ENCODE peak calls at places on chromosomes 1 and 21, in five cellular contexts. I is sigmoid colon, P is MG63, U is endothelial cell of umbilical vein, O is gastrocnemius medialis. N is an unnamed sample.
A peak's percentile ranks its signal among the peaks of the same experiment; 100 is the strongest.

GRCh38 chr1:42552636-42553035 is 89.5 kb downstream of the CCDC30 start:
- DNase-seq in I (no peak), P (no peak), U (no peak), O (no peak), N (no peak)

GRCh38 chr21:35226302-35226701 is 177.2 kb upstream of the RUNX1 start:
- DNase-seq in I (no peak), P (peak; percentile 61), U (peak; percentile 13), O (peak; percentile 91), N (peak; percentile 78)

GRCh38 chr1:241614572-241614971 is 25.6 kb downstream of the CHML start:
- DNase-seq in I (no peak), P (no peak), U (no peak), O (no peak), N (no peak)

GRCh38 chr1:209513226-209513625 is 70.3 kb upstream of the CAMK1G start:
- DNase-seq in I (no peak), P (no peak), U (peak; percentile 16), O (no peak), N (peak; percentile 85)

GRCh38 chr1:206872139-206872538 is 6.7 kb downstream of the IL20 start:
- DNase-seq in I (no peak), P (no peak), U (no peak), O (no peak), N (no peak)

GRCh38 chr1:63713627-63714481 is 60.0 kb upstream of the ROR1 start:
- DNase-seq in I (peak; percentile 58), P (peak; percentile 91), U (no peak), O (no peak), N (peak; percentile 87)

GRCh38 chr1:198788561-198789064 is 149.8 kb downstream of the PTPRC start:
- DNase-seq in I (no peak), P (no peak), U (peak; percentile 66), O (no peak), N (peak; percentile 29)

GRCh38 chr1:61050541-61051454 is 31.6 kb upstream of the NFIA start:
- DNase-seq in I (peak; percentile 82), P (no peak), U (peak; percentile 40), O (no peak), N (peak; percentile 27)

GRCh38 chr1:193458628-193459027 is 272.2 kb upstream of the B3GALT2 start:
- DNase-seq in I (no peak), P (no peak), U (no peak), O (no peak), N (no peak)

GRCh38 chr1:5459839-5460238 is 532.4 kb downstream of the NPHP4 start:
- DNase-seq in I (no peak), P (no peak), U (no peak), O (no peak), N (no peak)

GRCh38 chr1:64484651-64485050 is 14.7 kb downstream of the CACHD1 start:
- DNase-seq in I (no peak), P (peak; percentile 73), U (peak; percentile 82), O (no peak), N (peak; percentile 96)

GRCh38 chr1:215600258-215600792 is 33.2 kb downstream of the KCTD3 start:
- DNase-seq in I (no peak), P (no peak), U (no peak), O (no peak), N (no peak)

GRCh38 chr1:209825591-209826433 is 2.0 kb upstream of the UTP25 start:
- DNase-seq in I (no peak), P (no peak), U (no peak), O (no peak), N (peak; percentile 96)

GRCh38 chr1:231743966-231744365 is 117.4 kb downstream of the DISC1 start:
- DNase-seq in I (no peak), P (no peak), U (no peak), O (no peak), N (peak; percentile 40)

GRCh38 chr1:29889776-29890175 is 653.5 kb downstream of the PTPRU start:
- DNase-seq in I (no peak), P (no peak), U (no peak), O (no peak), N (no peak)

GRCh38 chr1:81706650-81707435 is 93.9 kb upstream of the ADGRL2 start:
- DNase-seq in I (no peak), P (no peak), U (peak; percentile 84), O (no peak), N (peak; percentile 77)

GRCh38 chr1:22437573-22437972 is 14.1 kb upstream of the ZBTB40 start:
- DNase-seq in I (no peak), P (no peak), U (no peak), O (no peak), N (no peak)

GRCh38 chr1:5345556-5345955 is 646.7 kb downstream of the NPHP4 start:
- DNase-seq in I (peak; percentile 53), P (no peak), U (no peak), O (no peak), N (no peak)

GRCh38 chr1:212281589-212281988 is 3.6 kb upstream of the PPP2R5A start:
- DNase-seq in I (no peak), P (no peak), U (no peak), O (no peak), N (no peak)

GRCh38 chr1:12597792-12598191 is 20.2 kb downstream of the DHRS3 start:
- DNase-seq in I (peak; percentile 84), P (no peak), U (no peak), O (peak; percentile 71), N (peak; percentile 58)

GRCh38 chr1:172321429-172321828 is 99.1 kb upstream of the C1orf105 start:
- DNase-seq in I (no peak), P (peak; percentile 49), U (peak; percentile 58), O (no peak), N (peak; percentile 31)

GRCh38 chr1:185929759-185930158 is 195.6 kb downstream of the HMCN1 start:
- DNase-seq in I (no peak), P (no peak), U (peak; percentile 68), O (no peak), N (no peak)

GRCh38 chr1:226332947-226333346 is 24.0 kb upstream of the LIN9 start:
- DNase-seq in I (no peak), P (no peak), U (no peak), O (no peak), N (no peak)

GRCh38 chr1:178011101-178011828 is 41.4 kb upstream of the SEC16B start:
- DNase-seq in I (no peak), P (peak; percentile 90), U (peak; percentile 83), O (peak; percentile 55), N (peak; percentile 90)

GRCh38 chr1:1373493-1374067 is 1.4 kb downstream of the AURKAIP1 start:
- DNase-seq in I (no peak), P (no peak), U (no peak), O (no peak), N (no peak)

GRCh38 chr21:25818156-25818950 is 83.6 kb downstream of the GABPA start:
- DNase-seq in I (no peak), P (no peak), U (no peak), O (no peak), N (no peak)

GRCh38 chr1:245207056-245207638 is 52.4 kb downstream of the KIF26B start:
- DNase-seq in I (no peak), P (no peak), U (no peak), O (no peak), N (no peak)

GRCh38 chr1:45979074-45979777 is 153.2 kb downstream of the PIK3R3 start:
- DNase-seq in I (no peak), P (no peak), U (peak; percentile 69), O (no peak), N (peak; percentile 50)

GRCh38 chr1:173269490-173270230 is 62.5 kb upstream of the TNFSF4 start:
- DNase-seq in I (no peak), P (peak; percentile 54), U (peak; percentile 45), O (no peak), N (peak; percentile 100)

GRCh38 chr1:50658421-50659076 is 235.3 kb upstream of the DMRTA2 start:
- DNase-seq in I (no peak), P (no peak), U (no peak), O (no peak), N (no peak)

GRCh38 chr1:195097316-195097715 is 1510.9 kb downstream of the KCNT2 start:
- DNase-seq in I (no peak), P (no peak), U (no peak), O (no peak), N (peak; percentile 77)

DNA sequence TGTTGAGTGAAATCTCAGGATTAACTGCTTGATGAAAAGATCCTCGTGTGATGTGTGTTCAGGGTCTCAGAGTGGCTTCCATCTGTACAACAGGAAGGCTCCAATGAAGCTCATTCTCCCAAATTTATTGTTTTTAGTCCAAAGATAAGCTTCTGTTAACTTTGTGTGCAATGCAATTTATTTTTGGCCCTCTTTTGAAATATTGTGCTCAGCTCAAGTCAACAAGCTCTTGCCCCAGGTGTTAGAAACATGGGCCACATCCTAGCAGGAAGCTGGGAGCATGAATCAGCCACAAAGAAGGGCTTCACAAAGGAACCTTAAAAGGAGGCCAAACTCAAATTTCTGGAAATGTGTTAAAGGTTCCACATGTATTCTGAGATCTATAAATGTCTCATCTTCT is 135.7 kb downstream of the PCP4 start:
- DNase-seq in I (no peak), P (no peak), U (no peak), O (no peak), N (no peak)
- H3K9me3 ChIP-seq in I (no peaks in the 10 kb centered on the region), P (no peaks in the 10 kb centered on the region), U (peaks cover 12% of the 10 kb centered on the region), O (no peaks in the 10 kb centered on the region), N (peaks cover 13% of the 10 kb centered on the region)

DNA sequence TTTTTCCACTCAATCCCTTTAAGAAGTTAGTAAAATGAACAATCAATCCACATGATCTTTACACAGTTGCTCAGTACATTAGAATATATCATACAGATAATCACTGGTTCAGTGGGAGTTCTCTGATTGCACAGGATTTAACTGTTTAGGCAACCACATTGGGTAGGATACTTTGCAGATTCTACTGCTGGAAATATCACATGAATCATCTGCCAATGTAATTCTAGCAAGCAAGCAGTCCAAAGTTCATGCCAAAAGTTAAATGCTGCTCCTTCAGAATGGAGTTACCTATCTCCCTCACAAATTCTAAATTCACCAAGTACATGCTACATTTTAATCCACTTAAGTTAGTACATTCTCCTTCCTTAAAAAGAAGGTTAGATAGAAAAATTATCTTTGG is 52.4 kb downstream of the NEGR1 start:
- DNase-seq in I (no peak), P (no peak), U (no peak), O (no peak), N (peak; percentile 79)
- H3K9me3 ChIP-seq in I (no peaks in the 10 kb centered on the region), P (no peaks in the 10 kb centered on the region), U (no peaks in the 10 kb centered on the region), O (no peaks in the 10 kb centered on the region), N (no peaks in the 10 kb centered on the region)

GRCh38 chr1:229119161-229119560 is 151.8 kb upstream of the RAB4A start:
- DNase-seq in I (peak; percentile 58), P (no peak), U (no peak), O (no peak), N (peak; percentile 13)
- H3K9me3 ChIP-seq in I (no peaks in the 10 kb centered on the region), P (no peaks in the 10 kb centered on the region), U (no peaks in the 10 kb centered on the region), O (no peaks in the 10 kb centered on the region), N (no peaks in the 10 kb centered on the region)

GRCh38 chr21:31893841-31894240 is 21.0 kb downstream of the HUNK start:
- DNase-seq in I (no peak), P (no peak), U (no peak), O (no peak), N (no peak)
- H3K9me3 ChIP-seq in I (no peaks in the 10 kb centered on the region), P (no peaks in the 10 kb centered on the region), U (no peaks in the 10 kb centered on the region), O (no peaks in the 10 kb centered on the region), N (no peaks in the 10 kb centered on the region)

GRCh38 chr1:18530567-18531502 is 50.1 kb downstream of the KLHDC7A start:
- DNase-seq in I (no peak), P (no peak), U (no peak), O (no peak), N (peak; percentile 32)
- H3K9me3 ChIP-seq in I (no peaks in the 10 kb centered on the region), P (no peaks in the 10 kb centered on the region), U (no peaks in the 10 kb centered on the region), O (no peaks in the 10 kb centered on the region), N (no peaks in the 10 kb centered on the region)

GRCh38 chr1:163885510-163885909 is 563.8 kb downstream of the NUF2 start:
- DNase-seq in I (no peak), P (no peak), U (no peak), O (no peak), N (no peak)
- H3K9me3 ChIP-seq in I (no peaks in the 10 kb centered on the region), P (no peaks in the 10 kb centered on the region), U (no peaks in the 10 kb centered on the region), O (no peaks in the 10 kb centered on the region), N (no peaks in the 10 kb centered on the region)